ENCODE peak calls at places on chromosomes 5 and 9, in four cellular contexts. W, R, U and Q are unnamed samples. For H3K9me3, the result is how much of the 10 kb centered on the place peaks cover.

GRCh38 chr9:131915181-131915580 is 164.5 kb downstream of the MED27 start:
- DNase-seq in U (no peak), W (no peak), R (peak), Q (no peak)

GRCh38 chr9:76773051-76773450 is 8.8 kb downstream of the PCA3 start:
- DNase-seq in U (no peak), R (peak), W (no peak), Q (no peak)

GRCh38 chr9:38008168-38009034 is 60.6 kb downstream of the SHB start:
- DNase-seq in W (no peak), U (no peak), R (peak), Q (peak)

GRCh38 chr9:98410185-98410697 is 154.8 kb upstream of the TBC1D2 start:
- DNase-seq in W (no peak), R (peak), U (peak), Q (peak)

GRCh38 chr5:161580621-161581020 is 34.1 kb upstream of the GABRB2 start:
- DNase-seq in U (no peak), R (no peak), W (no peak), Q (no peak)

GRCh38 chr5:32710335-32710858 is 724 bp upstream of the NPR3 start:
- DNase-seq in W (no peak), U (peak), R (peak), Q (no peak)

GRCh38 chr9:105401651-105402050 is 46.2 kb upstream of the FSD1L start:
- DNase-seq in W (no peak), R (peak), U (no peak), Q (no peak)

GRCh38 chr9:121634329-121634784 is 17.1 kb upstream of the DAB2IP start:
- DNase-seq in R (no peak), W (no peak), U (no peak), Q (no peak)

GRCh38 chr9:122498883-122499288 is 11.7 kb upstream of the OR1J2 start:
- DNase-seq in U (no peak), W (peak), R (peak), Q (peak)

GRCh38 chr5:6465831-6466790 is 17.5 kb downstream of the UBE2QL1 start:
- DNase-seq in W (no peak), U (no peak), R (no peak), Q (no peak)

GRCh38 chr9:128124873-128125574 is 2.5 kb downstream of the PTGES2 start:
- DNase-seq in W (no peak), R (peak), U (peak), Q (peak)

GRCh38 chr5:84242286-84242685 is 142.4 kb downstream of the EDIL3 start:
- DNase-seq in W (no peak), R (peak), U (no peak), Q (peak)

GRCh38 chr9:34891386-34891785 is 66.7 kb upstream of the PHF24 start:
- DNase-seq in W (no peak), R (no peak), U (no peak), Q (no peak)

GRCh38 chr5:133952729-133953567 is 15.5 kb downstream of the C5orf15 start:
- DNase-seq in R (peak), U (peak), W (no peak), Q (peak)

GRCh38 chr5:56852228-56853000 is 37.1 kb downstream of the MAP3K1 start:
- DNase-seq in W (no peak), U (no peak), R (peak), Q (no peak)

GRCh38 chr5:100576217-100576751 is 41.1 kb downstream of the FAM174A start:
- DNase-seq in R (no peak), W (no peak), U (no peak), Q (no peak)

GRCh38 chr5:150464554-150465012 is 15.0 kb upstream of the RPS14 start:
- DNase-seq in U (no peak), R (peak), W (no peak), Q (no peak)

GRCh38 chr9:133188006-133188842 is 20.8 kb downstream of the OBP2B start:
- DNase-seq in U (no peak), R (no peak), W (no peak), Q (no peak)

GRCh38 chr9:123957731-123958130 is 27.8 kb upstream of the DENND1A start:
- DNase-seq in W (no peak), R (no peak), U (no peak), Q (no peak)

GRCh38 chr5:77294212-77294611 is 83.7 kb downstream of the PDE8B start:
- DNase-seq in W (no peak), U (no peak), R (no peak), Q (no peak)

GRCh38 chr5:157842185-157842584 is 16.8 kb downstream of the CLINT1 start:
- DNase-seq in W (no peak), R (no peak), U (no peak), Q (no peak)

GRCh38 chr9:65426231-65426630 is 141.2 kb upstream of the FOXD4L5 start:
- DNase-seq in W (no peak), R (no peak), U (no peak), Q (no peak)

GRCh38 chr9:26677965-26678745 is 214.4 kb downstream of the CAAP1 start:
- DNase-seq in W (no peak), R (peak), U (no peak), Q (no peak)

GRCh38 chr9:114278881-114279570 is 43.9 kb upstream of the ORM1 start:
- DNase-seq in R (peak), W (no peak), U (peak), Q (no peak)

GRCh38 chr9:107137495-107138202 is 145.4 kb upstream of the RAD23B start:
- DNase-seq in U (no peak), W (no peak), R (no peak), Q (no peak)

GRCh38 chr5:23412011-23412410 is 95.4 kb upstream of the PRDM9 start:
- DNase-seq in W (no peak), R (no peak), U (no peak), Q (no peak)

GRCh38 chr5:84445049-84445685 is 60.5 kb upstream of the EDIL3 start:
- DNase-seq in U (no peak), R (peak), W (no peak), Q (no peak)

GRCh38 chr5:111238826-111239225 is 14.6 kb downstream of the CAMK4 start:
- DNase-seq in W (no peak), R (no peak), U (no peak), Q (no peak)

GRCh38 chr5:111236995-111237394 is 12.8 kb downstream of the CAMK4 start:
- DNase-seq in R (no peak), W (no peak), U (no peak), Q (no peak)

GRCh38 chr5:111235635-111236034 is 11.5 kb downstream of the CAMK4 start:
- DNase-seq in R (no peak), U (no peak), W (no peak), Q (no peak)

GRCh38 chr5:111234125-111234524 is 9.9 kb downstream of the CAMK4 start:
- DNase-seq in W (peak), R (no peak), U (no peak), Q (no peak)

DNA sequence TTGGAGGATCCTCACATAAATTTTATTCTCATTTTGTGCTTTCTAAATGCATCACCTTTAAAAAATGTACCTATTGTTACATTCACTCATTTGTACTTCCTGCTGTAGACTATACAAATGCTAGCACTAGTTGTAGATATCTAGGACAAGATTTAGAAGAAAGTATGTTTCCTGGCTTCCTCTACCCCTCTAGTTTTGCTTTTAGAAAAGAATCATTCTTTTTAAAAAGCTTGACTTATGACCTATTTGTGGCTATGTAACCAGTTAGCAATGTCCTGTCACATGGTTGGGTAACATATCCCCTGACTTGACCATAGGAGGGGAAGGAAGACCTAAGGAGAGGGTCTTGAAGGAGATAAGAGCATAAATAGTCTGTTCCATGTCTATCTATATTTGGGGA is 13.3 kb downstream of the CAMK4 start:
- DNase-seq in W (no peak), R (peak), U (no peak), Q (no peak)
- H3K27ac ChIP-seq in W (peak), R (no peak), U (no peak), Q (no peak)

GRCh38 chr5:115558388-115558956 is 13.9 kb upstream of the FEM1C start:
- DNase-seq in W (no peak), U (no peak), R (no peak), Q (no peak)
- H3K4me3 ChIP-seq in W (no peak), U (no peak), R (no peak), Q (no peak)

GRCh38 chr9:87420884-87421283 is 76.8 kb upstream of the DAPK1 start:
- DNase-seq in W (no peak), R (no peak), U (no peak), Q (no peak)
- H3K9me3 ChIP-seq in W (under half), R (under half), U (under half), Q (under half)

DNA sequence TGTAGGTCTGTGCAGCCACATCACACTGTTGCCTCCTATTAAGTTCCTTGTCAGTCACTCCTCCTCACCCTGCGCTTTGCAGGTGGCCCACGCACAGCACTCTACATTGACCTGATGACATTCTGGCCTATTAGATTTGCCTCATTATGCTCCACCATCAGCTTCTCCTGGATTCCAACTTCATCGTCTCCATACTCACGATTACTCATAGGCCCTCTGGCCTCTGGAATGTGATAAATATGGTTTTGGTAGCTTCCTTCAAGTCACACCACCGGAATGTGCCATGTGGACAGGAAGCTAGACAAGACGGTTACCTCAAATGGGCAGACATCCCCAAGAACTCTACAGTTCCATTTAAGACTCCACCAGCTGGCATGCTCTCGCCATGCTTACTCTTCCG is 158.0 kb upstream of the LHFPL2 start:
- DNase-seq in U (no peak), W (no peak), R (peak), Q (peak)
- H3K27ac ChIP-seq in U (no peak), W (no peak), R (peak), Q (no peak)

DNA sequence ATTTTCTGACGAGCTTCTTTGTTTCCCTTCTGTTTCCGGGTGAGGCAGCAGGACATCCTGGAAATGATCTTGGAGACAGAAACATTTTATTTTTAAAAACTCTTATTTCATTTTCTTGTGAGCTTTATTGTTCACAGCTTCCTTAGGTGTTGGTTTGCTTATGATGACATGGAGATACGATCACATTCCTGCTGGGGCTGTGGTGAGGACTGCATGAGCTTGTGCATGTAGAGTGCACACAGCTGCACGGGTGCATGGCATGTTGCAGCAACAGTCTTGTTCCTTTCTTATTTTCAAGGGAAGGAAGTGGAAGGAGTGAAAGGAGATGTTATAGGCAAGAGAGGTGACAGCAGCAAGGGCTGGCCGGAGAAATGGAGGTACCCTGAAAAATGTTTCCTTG is 1.2 kb downstream of the BTNL8 start:
- DNase-seq in W (no peak), U (no peak), R (no peak), Q (no peak)
- H3K4me3 ChIP-seq in W (no peak), U (no peak), R (no peak), Q (no peak)

GRCh38 chr9:138077126-138077525 is 199.5 kb downstream of the CACNA1B start:
- DNase-seq in R (no peak), U (no peak), W (no peak), Q (no peak)
- H3K9me3 ChIP-seq in R (under half), U (under half), W (under half), Q (half or more)

DNA sequence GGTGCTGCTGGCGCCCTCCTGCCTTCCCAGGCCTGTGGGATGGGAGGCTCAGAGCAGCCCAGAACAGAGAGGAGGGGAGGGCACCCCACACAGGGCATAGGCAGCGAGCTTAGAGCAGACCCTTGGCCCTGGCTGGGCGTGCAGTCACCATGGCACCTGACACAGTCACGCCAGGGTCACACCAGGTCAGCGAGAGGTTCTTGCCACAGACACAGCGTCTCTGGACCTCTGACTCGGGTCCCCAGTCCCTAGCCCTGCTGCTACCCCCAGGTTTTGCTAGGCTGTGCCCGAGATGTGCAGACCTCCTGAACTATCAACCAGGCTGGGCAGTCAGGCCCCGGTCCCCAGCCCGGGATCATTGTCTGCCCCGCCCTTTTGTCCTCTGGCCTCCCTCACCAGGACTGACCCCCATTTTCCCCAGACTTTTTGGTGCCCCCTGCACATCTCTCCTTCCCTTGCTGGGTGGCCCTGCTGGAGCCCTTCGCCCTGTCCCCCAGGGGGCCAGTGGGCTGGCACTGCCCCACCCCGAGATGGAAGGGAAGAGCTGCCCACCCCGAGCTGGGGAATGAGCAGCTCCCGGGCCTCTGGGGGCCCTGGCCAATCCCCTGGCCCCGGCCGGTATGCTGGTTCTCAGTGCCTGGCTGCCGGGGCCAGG is 24.5 kb upstream of the NOTCH1 start:
- DNase-seq in U (no peak), W (no peak), R (no peak), Q (no peak)
- H3K27ac ChIP-seq in U (peak), W (no peak), R (no peak), Q (no peak)

GRCh38 chr5:67190443-67190842 is 6.2 kb downstream of the CD180 start:
- DNase-seq in R (no peak), U (no peak), W (no peak), Q (no peak)

GRCh38 chr5:67194169-67194568 is 2.4 kb downstream of the CD180 start:
- DNase-seq in R (no peak), U (no peak), W (no peak), Q (no peak)

GRCh38 chr5:67193479-67193878 is 3.1 kb downstream of the CD180 start:
- DNase-seq in U (no peak), R (no peak), W (no peak), Q (no peak)

GRCh38 chr5:67190856-67191255 is 5.7 kb downstream of the CD180 start:
- DNase-seq in R (no peak), W (no peak), U (no peak), Q (no peak)

DNA sequence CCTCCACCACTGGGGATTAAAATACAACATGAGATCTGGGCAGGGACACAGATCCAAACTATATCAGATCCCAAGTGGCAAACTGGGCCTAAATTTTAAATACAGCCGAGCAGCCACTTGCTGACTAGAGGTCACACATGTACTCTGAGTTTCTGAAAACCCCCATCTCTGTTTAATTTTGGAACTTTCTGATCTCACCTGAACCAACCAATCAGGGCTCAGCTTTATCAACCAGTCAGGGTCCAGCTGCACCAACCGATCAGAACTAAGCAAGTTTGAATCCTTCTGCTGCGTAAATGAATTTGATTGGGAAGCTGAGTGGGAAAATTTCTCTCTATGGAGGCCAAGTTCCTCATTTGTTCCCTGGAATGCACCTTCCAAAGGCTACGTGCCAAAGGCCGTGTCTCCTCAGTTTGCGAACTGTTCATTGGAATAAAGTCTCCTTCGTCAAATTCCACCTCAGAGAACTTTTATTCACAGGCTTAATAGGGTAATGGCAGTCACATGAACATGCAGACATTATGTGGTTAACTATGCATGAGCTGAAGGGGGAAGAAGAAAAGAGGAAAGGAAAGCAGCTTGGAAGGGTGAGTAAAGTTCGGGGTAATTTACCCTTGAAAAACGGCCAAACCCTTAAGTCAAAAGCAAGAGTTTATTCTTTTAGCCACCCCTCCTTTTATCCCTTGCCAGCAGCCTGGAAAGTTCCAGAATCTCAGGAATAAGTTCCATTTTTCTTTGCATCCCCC is 3.7 kb downstream of the CD180 start:
- DNase-seq in R (peak), W (no peak), U (no peak), Q (no peak)
- H3K4me3 ChIP-seq in R (no peak), W (no peak), U (no peak), Q (no peak)